ENCODE peak calls at places on chromosomes 13 and 19, in five cellular contexts. Q is endothelial cell of umbilical vein; T is activated gamma-delta T cell treated with anti-CD3 and anti-CD28 coated beads, Interleukin-2, amount 50 U/mL, for 16 hours; I is IMR-90; A is NCI-H1694 treated with DMSO at 0.1 percent for 48 hours. P is an unnamed sample.

GRCh38 chr13:103328899-103329298 is 262.7 kb upstream of the SLC10A2 start:
- DNase-seq in Q (no peak), T (no peak), A (no peak), I (no peak), P (no peak)

GRCh38 chr19:19051478-19052213 is 12.1 kb upstream of the SLC25A42 start:
- DNase-seq in T (no peak), Q (no peak), I (no peak), A (no peak), P (no peak)

GRCh38 chr19:47105874-47106273 is 7.7 kb downstream of the ZC3H4 start:
- DNase-seq in I (no peak), T (no peak), Q (no peak), A (no peak), P (no peak)

GRCh38 chr19:831407-832369 is 4.1 kb downstream of the AZU1 start:
- DNase-seq in I (no peak), Q (no peak), A (no peak), T (no peak), P (no peak)

GRCh38 chr13:48563611-48564010 is 30.7 kb upstream of the RCBTB2 start:
- DNase-seq in A (no peak), I (no peak), Q (peak), T (no peak), P (no peak)

GRCh38 chr19:50432658-50433057 is at the start of gene MYBPC2:
- DNase-seq in T (no peak), I (no peak), Q (no peak), A (no peak), P (peak)

GRCh38 chr19:43464089-43464775 is 1.2 kb downstream of the LYPD3 start:
- DNase-seq in T (no peak), Q (no peak), I (no peak), A (no peak), P (no peak)

GRCh38 chr13:45242070-45242469 is 41.2 kb upstream of the KCTD4 start:
- DNase-seq in T (no peak), A (no peak), Q (peak), I (peak), P (no peak)

GRCh38 chr13:106416645-106417044 is 118.8 kb downstream of the EFNB2 start:
- DNase-seq in T (no peak), A (no peak), I (no peak), Q (no peak), P (no peak)

GRCh38 chr19:5641171-5641570 is 18.3 kb downstream of the SAFB start:
- DNase-seq in Q (no peak), A (no peak), I (no peak), T (no peak), P (no peak)

GRCh38 chr19:6109947-6110346 is 353 bp downstream of the RFX2 start:
- DNase-seq in Q (no peak), I (no peak), A (no peak), T (no peak), P (no peak)

GRCh38 chr13:106534844-106535551 is 464 bp downstream of the EFNB2 start:
- DNase-seq in I (peak), Q (peak), T (no peak), A (peak), P (peak)

GRCh38 chr13:66492479-66492878 is 737.7 kb downstream of the PCDH9 start:
- DNase-seq in A (no peak), Q (peak), T (no peak), I (no peak), P (no peak)

GRCh38 chr19:8421484-8422461 is 8.7 kb downstream of the MARCHF2 start:
- DNase-seq in Q (no peak), T (no peak), I (no peak), A (no peak), P (no peak)

GRCh38 chr13:40116008-40116407 is 460.5 kb downstream of the COG6 start:
- DNase-seq in I (peak), T (no peak), Q (peak), A (no peak), P (no peak)

GRCh38 chr13:69737129-69737935 is 370.3 kb upstream of the ATXN8OS start:
- DNase-seq in T (no peak), A (no peak), I (no peak), Q (no peak), P (no peak)

GRCh38 chr19:18073197-18073596 is 13.5 kb downstream of the IL12RB1 start:
- DNase-seq in Q (no peak), I (no peak), A (no peak), T (no peak), P (no peak)

GRCh38 chr13:58855283-58855682 is 1223.7 kb downstream of the PCDH17 start:
- DNase-seq in A (no peak), I (no peak), Q (no peak), T (no peak), P (no peak)

GRCh38 chr19:52307275-52307674 is 10.3 kb downstream of the ZNF480 start:
- DNase-seq in T (no peak), A (no peak), Q (peak), I (peak), P (no peak)